ENCODE peak calls at places on chromosomes 12 and 14, in nine cellular contexts. G is left ventricle myocardium inferior; Y is activated effector memory CD4-positive, alpha-beta T cell treated with anti-CD3 and anti-CD28 coated beads, Interleukin-2, amount 50 U/mL, for 16 hours; T is left cardiac atrium; I is anterior cingulate cortex; X is NAMALWA; D is foreskin fibroblast; S is fibroblast of pulmonary artery; R is activated CD8-positive, alpha-beta T cell treated with anti-CD3 and anti-CD28 coated beads, Interleukin-2, amount 10 ng/mL, durations not matched to agents 7 days and 5 days. M is an unnamed sample.
A peak's percentile ranks its signal among the peaks of the same experiment; 100 is the strongest.

GRCh38 chr12:77837876-77838291 is 7.2 kb downstream of the NAV3 start:
- DNase-seq in I (no peak), D (no peak), X (no peak), Y (no peak), S (peak; percentile 44), T (peak; percentile 25), G (peak; percentile 47), R (no peak), M (no peak)

GRCh38 chr14:93956514-93957332 is 19.6 kb downstream of the ASB2 start:
- DNase-seq in X (no peak), T (no peak), S (no peak), G (no peak), I (no peak), Y (no peak), D (no peak), R (no peak), M (no peak)

GRCh38 chr14:74299061-74299545 is 3.6 kb downstream of the ABCD4 start:
- DNase-seq in T (peak; percentile 58), G (no peak), I (no peak), X (no peak), Y (peak; percentile 73), S (peak; percentile 60), D (peak; percentile 63), R (no peak), M (no peak)

GRCh38 chr14:90758028-90758889 is 58.0 kb downstream of the TTC7B start:
- DNase-seq in X (peak; percentile 95), D (peak; percentile 97), T (peak; percentile 94), Y (peak; percentile 98), G (peak; percentile 92), R (peak; percentile 94), I (peak; percentile 90), S (peak; percentile 91), M (peak; percentile 95)

GRCh38 chr12:88411689-88412088 is 168.6 kb downstream of the KITLG start:
- DNase-seq in Y (no peak), X (no peak), D (no peak), R (no peak), T (no peak), G (no peak), S (no peak), I (no peak), M (no peak)

GRCh38 chr12:66627270-66627987 is 51.4 kb downstream of the GRIP1 start:
- DNase-seq in Y (no peak), G (no peak), D (no peak), R (no peak), I (no peak), S (peak; percentile 10), T (peak; percentile 24), X (no peak), M (no peak)

GRCh38 chr14:65239143-65239672 is 136.9 kb upstream of the MAX start:
- DNase-seq in X (no peak), S (peak; percentile 95), T (no peak), I (peak; percentile 51), D (peak; percentile 45), G (no peak), Y (no peak), R (no peak), M (no peak)

GRCh38 chr12:53827306-53827705 is 75.5 kb upstream of the CISTR start:
- DNase-seq in G (no peak), Y (no peak), T (no peak), R (no peak), X (no peak), S (no peak), I (no peak), D (no peak), M (no peak)

GRCh38 chr12:98456583-98457573 is 58.5 kb upstream of the TMPO start:
- DNase-seq in I (peak; percentile 3), T (peak; percentile 74), X (no peak), S (peak; percentile 52), D (peak; percentile 67), Y (peak; percentile 64), R (peak; percentile 22), G (peak; percentile 31), M (peak; percentile 73)

GRCh38 chr12:109744991-109745942 is 31.6 kb downstream of the FAM222A start:
- DNase-seq in I (no peak), G (peak; percentile 0), T (no peak), D (no peak), R (no peak), X (no peak), Y (peak; percentile 38), S (no peak), M (peak; percentile 12)

GRCh38 chr14:99333841-99334240 is 61.8 kb upstream of the BCL11B start:
- DNase-seq in R (no peak), I (no peak), Y (no peak), G (no peak), X (no peak), S (no peak), T (no peak), D (no peak), M (no peak)

GRCh38 chr12:54667945-54668344 is 19.8 kb upstream of the DCD start:
- DNase-seq in Y (no peak), I (no peak), G (no peak), S (no peak), X (no peak), D (no peak), T (no peak), R (no peak), M (no peak)

GRCh38 chr14:96852823-96853422 is 55.7 kb downstream of the VRK1 start:
- DNase-seq in D (peak; percentile 75), I (no peak), S (peak; percentile 82), X (peak; percentile 65), G (no peak), R (peak; percentile 26), Y (no peak), T (no peak), M (no peak)

GRCh38 chr14:86168376-86168775 is 638.4 kb downstream of the FLRT2 start:
- DNase-seq in G (no peak), X (no peak), R (no peak), Y (no peak), D (no peak), T (no peak), S (no peak), I (no peak), M (no peak)

GRCh38 chr14:35991356-35991755 is 165.2 kb downstream of the BRMS1L start:
- DNase-seq in X (no peak), R (no peak), Y (no peak), D (no peak), G (no peak), S (no peak), I (peak; percentile 20), T (no peak), M (no peak)

M was measured in lower lobe of right lung.